ENCODE peak calls at places on chromosomes 12 and 14, in four cellular contexts. Z is nucleus accumbens, J is NCI-H2107, Y is HEK293T. P is an unnamed sample.

GRCh38 chr12:123908884-123909807 is 63.5 kb downstream of the CCDC92 start:
- DNase-seq in Y (no peak), Z (peak), J (no peak), P (no peak)

GRCh38 chr12:66144796-66145754 is 14.5 kb upstream of the LLPH start:
- DNase-seq in Z (no peak), J (peak), Y (peak), P (no peak)

GRCh38 chr14:52370406-52370911 is 56.3 kb downstream of the PTGER2 start:
- DNase-seq in J (no peak), Y (no peak), Z (no peak), P (no peak)

GRCh38 chr14:33682746-33683145 is 268.1 kb downstream of the EGLN3 start:
- DNase-seq in Y (no peak), J (no peak), Z (no peak), P (no peak)

GRCh38 chr12:48817957-48818830 is at the start of gene CACNB3:
- DNase-seq in J (peak), Y (peak), Z (peak), P (peak)

GRCh38 chr14:77638738-77639137 is 22.3 kb upstream of the SPTLC2 start:
- DNase-seq in Z (no peak), Y (no peak), J (no peak), P (no peak)

GRCh38 chr12:14327717-14328116 is 37.8 kb upstream of the ATF7IP start:
- DNase-seq in Z (no peak), Y (no peak), J (no peak), P (no peak)

GRCh38 chr12:120214626-120215356 is 13.9 kb upstream of the RPLP0 start:
- DNase-seq in Y (no peak), J (no peak), Z (no peak), P (no peak)

GRCh38 chr14:29759521-29760340 is 167.9 kb downstream of the PRKD1 start:
- DNase-seq in Y (no peak), J (peak), Z (no peak), P (no peak)

GRCh38 chr12:111673503-111673902 is 12.3 kb downstream of the BRAP start:
- DNase-seq in Z (no peak), Y (no peak), J (no peak), P (no peak)

GRCh38 chr12:26187014-26187413 is 8.4 kb upstream of the SSPN start:
- DNase-seq in Y (no peak), Z (no peak), J (no peak), P (no peak)

GRCh38 chr14:74542056-74542685 is 48.6 kb downstream of the ISCA2 start:
- DNase-seq in Z (no peak), Y (no peak), J (no peak), P (no peak)

GRCh38 chr12:10759657-10760056 is 36.5 kb upstream of the YBX3 start:
- DNase-seq in Y (no peak), Z (no peak), J (no peak), P (no peak)

GRCh38 chr12:41681898-41682297 is 462.8 kb downstream of the GXYLT1 start:
- DNase-seq in J (no peak), Y (no peak), Z (no peak), P (no peak)

GRCh38 chr12:68612245-68612644 is 1.5 kb downstream of the RAP1B start:
- DNase-seq in Y (no peak), J (no peak), Z (no peak), P (no peak)

P was measured in Peyer's patch.